ENCODE peak calls at places on chromosomes 1 and 21, in seven cellular contexts. S, V, F, N, J, Q and X are unnamed samples.

GRCh38 chr1:8902765-8903164 is 24.3 kb upstream of the ENO1 start:
- DNase-seq in S (peak; percentile 49), V (no peak), F (no peak), N (no peak), J (no peak), Q (no peak), X (no peak)

GRCh38 chr1:209768354-209768774 is 12.5 kb downstream of the TRAF3IP3 start:
- DNase-seq in S (peak; percentile 32), V (no peak), F (peak; percentile 85), N (peak; percentile 73), J (no peak), Q (no peak), X (no peak)

GRCh38 chr21:41095983-41096382 is 72.0 kb upstream of the BACE2 start:
- DNase-seq in S (no peak), V (no peak), F (no peak), N (no peak), J (no peak), Q (no peak), X (no peak)

GRCh38 chr1:68459796-68460195 is 10.0 kb upstream of the RPE65 start:
- DNase-seq in S (peak; percentile 14), V (no peak), F (no peak), N (no peak), J (no peak), Q (no peak), X (no peak)

GRCh38 chr1:48017716-48018115 is 20.5 kb upstream of the TRABD2B start:
- DNase-seq in S (peak; percentile 73), V (no peak), F (no peak), N (no peak), J (no peak), Q (no peak), X (no peak)

GRCh38 chr21:44653656-44654575 is 543 bp downstream of the KRTAP12-4 start:
- DNase-seq in S (no peak), V (no peak), F (peak; percentile 68), N (no peak), J (no peak), Q (no peak), X (no peak)

GRCh38 chr21:46058339-46059145 is 39.4 kb upstream of the COL6A2 start:
- DNase-seq in S (no peak), V (no peak), F (no peak), N (no peak), J (no peak), Q (no peak), X (no peak)

GRCh38 chr1:67647036-67647798 is 37.8 kb upstream of the GADD45A start:
- DNase-seq in S (no peak), V (peak; percentile 31), F (no peak), N (no peak), J (no peak), Q (no peak), X (no peak)

GRCh38 chr1:33379631-33380354 is 51.1 kb downstream of the PHC2 start:
- DNase-seq in S (no peak), V (no peak), F (no peak), N (no peak), J (no peak), Q (no peak), X (no peak)

GRCh38 chr1:23394664-23395063 is 25.0 kb upstream of the ZNF436 start:
- DNase-seq in S (no peak), V (peak; percentile 73), F (no peak), N (no peak), J (peak; percentile 47), Q (peak; percentile 58), X (peak; percentile 66)

GRCh38 chr1:1150100-1150499 is 23.6 kb upstream of the TTLL10 start:
- DNase-seq in S (no peak), V (no peak), F (no peak), N (no peak), J (no peak), Q (no peak), X (no peak)

GRCh38 chr21:45575304-45575992 is 33.2 kb upstream of the SLC19A1 start:
- DNase-seq in S (no peak), V (no peak), F (no peak), N (no peak), J (peak; percentile 8), Q (peak; percentile 47), X (no peak)

GRCh38 chr1:169809370-169810095 is 14.8 kb upstream of the METTL18 start:
- DNase-seq in S (peak; percentile 9), V (peak; percentile 20), F (no peak), N (no peak), J (no peak), Q (no peak), X (no peak)

GRCh38 chr21:43805275-43805800 is 16.0 kb downstream of the RRP1 start:
- DNase-seq in S (no peak), V (no peak), F (no peak), N (peak; percentile 89), J (no peak), Q (no peak), X (no peak)

GRCh38 chr1:10693497-10694273 is 102.8 kb downstream of the CASZ1 start:
- DNase-seq in S (no peak), V (peak; percentile 48), F (peak; percentile 51), N (peak; percentile 60), J (no peak), Q (no peak), X (no peak)

GRCh38 chr21:38171723-38172344 is 85.0 kb upstream of the KCNJ15 start:
- DNase-seq in S (no peak), V (no peak), F (no peak), N (no peak), J (no peak), Q (no peak), X (no peak)

GRCh38 chr1:54415533-54415932 is 9.3 kb upstream of the SSBP3 start:
- DNase-seq in S (no peak), V (no peak), F (no peak), N (no peak), J (no peak), Q (no peak), X (no peak)

GRCh38 chr1:23446644-23447310 is 22.2 kb upstream of the TCEA3 start:
- DNase-seq in S (no peak), V (no peak), F (no peak), N (no peak), J (no peak), Q (no peak), X (no peak)

GRCh38 chr1:169779150-169779549 is 15.6 kb downstream of the METTL18 start:
- DNase-seq in S (no peak), V (no peak), F (no peak), N (no peak), J (no peak), Q (no peak), X (no peak)

GRCh38 chr1:27755286-27755685 is 17.7 kb upstream of the STX12 start:
- DNase-seq in S (no peak), V (no peak), F (no peak), N (no peak), J (no peak), Q (no peak), X (no peak)

GRCh38 chr1:234737915-234738314 is 127.9 kb upstream of the IRF2BP2 start:
- DNase-seq in S (no peak), V (no peak), F (no peak), N (no peak), J (no peak), Q (no peak), X (no peak)

DNA sequence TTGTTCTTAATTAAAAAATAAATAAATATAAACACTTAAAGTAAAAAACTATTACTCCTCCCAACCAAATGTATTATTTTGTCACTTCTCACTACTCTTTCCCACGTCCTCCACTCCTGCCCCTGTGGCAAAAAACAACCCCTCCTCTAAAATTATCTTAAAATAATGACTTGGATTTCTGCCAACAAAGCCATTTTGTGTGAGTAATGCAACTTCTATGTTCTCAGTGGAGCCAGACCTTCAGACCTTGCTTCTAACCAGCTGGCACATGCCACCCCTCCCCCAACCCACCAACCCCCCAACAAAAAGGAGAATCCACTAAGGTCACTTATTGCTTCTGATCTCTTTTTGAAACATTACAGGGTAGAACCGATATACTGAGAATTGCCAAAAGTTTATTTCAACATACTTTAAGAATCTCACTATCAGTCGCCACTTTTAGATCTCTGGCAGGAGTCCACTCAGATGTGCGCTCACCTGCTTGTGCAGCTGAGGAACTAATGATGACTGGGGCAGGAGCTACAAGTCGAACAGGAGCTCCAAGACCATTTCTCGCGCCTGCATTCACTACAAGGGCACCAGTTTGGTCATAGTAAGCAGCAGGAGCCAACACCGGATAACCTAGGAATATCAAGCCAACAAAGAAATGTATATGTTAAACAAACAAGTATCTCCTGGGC is 58.3 kb upstream of the SDC3 start:
- DNase-seq in S (peak; percentile 31), V (no peak), F (no peak), N (no peak), J (no peak), Q (no peak), X (no peak)
- H3K36me3 ChIP-seq in S (peaks cover 51% of the 10 kb centered on the region), V (peaks cover 6% of the 10 kb centered on the region), F (peaks cover 74% of the 10 kb centered on the region), N (peaks cover 30% of the 10 kb centered on the region), J (peaks cover 71% of the 10 kb centered on the region), Q (no peaks in the 10 kb centered on the region), X (peaks cover 10% of the 10 kb centered on the region)

GRCh38 chr1:236535656-236536293 is 12.0 kb downstream of the LGALS8 start:
- DNase-seq in S (no peak), V (no peak), F (no peak), N (no peak), J (no peak), Q (no peak), X (no peak)
- H3K36me3 ChIP-seq in S (peaks cover 3% of the 10 kb centered on the region), V (peaks cover 8% of the 10 kb centered on the region), F (peaks cover 35% of the 10 kb centered on the region), N (peaks cover 2% of the 10 kb centered on the region), J (peaks cover 66% of the 10 kb centered on the region), Q (no peaks in the 10 kb centered on the region), X (peaks cover 29% of the 10 kb centered on the region)

DNA sequence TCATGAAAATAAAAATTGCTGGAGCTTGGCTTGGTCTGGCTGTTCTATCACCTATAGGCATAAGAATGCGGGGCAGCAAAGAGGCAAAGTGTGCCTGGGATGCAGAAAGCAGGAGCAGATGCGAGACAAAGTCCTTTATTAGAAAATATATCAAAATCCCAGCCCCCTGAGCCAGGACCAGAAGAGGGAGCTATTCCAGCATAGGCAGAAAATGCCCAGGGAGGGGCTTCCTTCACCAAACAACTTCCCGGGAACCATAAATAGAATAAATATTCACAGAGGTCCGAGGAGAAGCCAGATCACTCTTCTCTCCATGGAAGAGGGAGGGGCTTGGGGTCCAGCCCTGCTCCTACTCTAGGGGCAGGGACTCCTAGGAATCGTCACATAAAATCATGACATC is 5.0 kb downstream of the PPOX start:
- DNase-seq in S (no peak), V (no peak), F (no peak), N (no peak), J (no peak), Q (no peak), X (no peak)
- H3K36me3 ChIP-seq in S (peaks cover 23% of the 10 kb centered on the region), V (peaks cover 12% of the 10 kb centered on the region), F (peaks cover 52% of the 10 kb centered on the region), N (peaks cover 32% of the 10 kb centered on the region), J (peaks cover 77% of the 10 kb centered on the region), Q (peaks cover 3% of the 10 kb centered on the region), X (peaks cover 7% of the 10 kb centered on the region)

GRCh38 chr1:150579955-150580642 is 689 bp upstream of the MCL1 start:
- DNase-seq in S (no peak), V (no peak), F (no peak), N (no peak), J (no peak), Q (no peak), X (no peak)

GRCh38 chr1:150579110-150579954 is at the start of gene MCL1:
- DNase-seq in S (peak; percentile 96), V (peak; percentile 94), F (peak; percentile 89), N (peak; percentile 84), J (peak; percentile 81), Q (peak; percentile 92), X (peak; percentile 94)

GRCh38 chr1:150576794-150577556 is 2.4 kb downstream of the MCL1 start:
- DNase-seq in S (no peak), V (no peak), F (no peak), N (no peak), J (no peak), Q (no peak), X (no peak)

GRCh38 chr1:150577557-150578277 is 1.7 kb downstream of the MCL1 start:
- DNase-seq in S (no peak), V (no peak), F (no peak), N (no peak), J (no peak), Q (no peak), X (no peak)

GRCh38 chr1:150578278-150579109 is 916 bp downstream of the MCL1 start:
- DNase-seq in S (peak; percentile 86), V (no peak), F (peak; percentile 49), N (peak; percentile 55), J (no peak), Q (no peak), X (peak; percentile 80)
- H3K36me3 ChIP-seq in S (peaks cover 37% of the 10 kb centered on the region), V (peaks cover 4% of the 10 kb centered on the region), F (peaks cover 43% of the 10 kb centered on the region), N (peaks cover 24% of the 10 kb centered on the region), J (peaks cover 51% of the 10 kb centered on the region), Q (no peaks in the 10 kb centered on the region), X (peaks cover 15% of the 10 kb centered on the region)